ENCODE peak calls at places on chromosomes 1 and 21, in seven cellular contexts. X is fibroblast of mammary gland, G is tibial nerve, A is heart left ventricle, S is A549, Q is IMR-90, Y is endothelial cell of umbilical vein. N is an unnamed sample.

GRCh38 chr1:234186037-234186688 is 187.1 kb upstream of the COA6 start:
- DNase-seq in X (peak), G (no peak), A (no peak), S (peak), Q (peak), Y (no peak), N (no peak)

GRCh38 chr1:23593556-23594148 is 34.4 kb upstream of the ID3 start:
- DNase-seq in X (no peak), G (no peak), A (no peak), S (peak), Q (peak), Y (no peak), N (no peak)

GRCh38 chr1:94798472-94798871 is 21.7 kb upstream of the SLC44A3 start:
- DNase-seq in X (no peak), G (no peak), A (no peak), S (no peak), Q (no peak), Y (no peak), N (no peak)

GRCh38 chr1:81702903-81703302 is 97.8 kb upstream of the ADGRL2 start:
- DNase-seq in X (peak), G (no peak), A (no peak), S (peak), Q (peak), Y (peak), N (no peak)

GRCh38 chr21:35086357-35086756 is 37.3 kb upstream of the RUNX1 start:
- DNase-seq in X (peak), G (no peak), A (no peak), S (no peak), Q (peak), Y (peak), N (no peak)

GRCh38 chr1:177925006-177925405 is 44.9 kb downstream of the SEC16B start:
- DNase-seq in X (no peak), G (no peak), A (no peak), S (no peak), Q (peak), Y (peak), N (no peak)

GRCh38 chr21:25813917-25814316 is 79.1 kb downstream of the GABPA start:
- DNase-seq in X (no peak), G (no peak), A (no peak), S (no peak), Q (no peak), Y (no peak), N (no peak)

GRCh38 chr1:31674626-31675025 is 29.2 kb downstream of the COL16A1 start:
- DNase-seq in X (no peak), G (no peak), A (no peak), S (no peak), Q (no peak), Y (no peak), N (no peak)

GRCh38 chr1:8889103-8889846 is 10.8 kb upstream of the ENO1 start:
- DNase-seq in X (peak), G (peak), A (no peak), S (peak), Q (no peak), Y (no peak), N (no peak)

GRCh38 chr1:53733975-53734649 is 4.9 kb downstream of the GLIS1 start:
- DNase-seq in X (peak), G (no peak), A (no peak), S (no peak), Q (peak), Y (no peak), N (no peak)

GRCh38 chr1:6864166-6864565 is 78.9 kb downstream of the CAMTA1 start:
- DNase-seq in X (no peak), G (no peak), A (no peak), S (no peak), Q (no peak), Y (no peak), N (no peak)

GRCh38 chr21:44366586-44367211 is 13.3 kb downstream of the TRPM2 start:
- DNase-seq in X (no peak), G (no peak), A (no peak), S (no peak), Q (no peak), Y (no peak), N (no peak)

GRCh38 chr1:162285149-162285561 is 91.5 kb downstream of the SPATA46 start:
- DNase-seq in X (no peak), G (no peak), A (peak), S (no peak), Q (no peak), Y (peak), N (peak)

GRCh38 chr1:204150702-204151561 is 912 bp downstream of the ETNK2 start:
- DNase-seq in X (no peak), G (peak), A (no peak), S (no peak), Q (no peak), Y (no peak), N (no peak)

GRCh38 chr1:78987042-78987441 is 19.5 kb downstream of the ADGRL4 start:
- DNase-seq in X (no peak), G (no peak), A (no peak), S (no peak), Q (no peak), Y (no peak), N (no peak)

GRCh38 chr1:153991151-153991472 is 550 bp downstream of the RPS27 start:
- DNase-seq in X (no peak), G (no peak), A (no peak), S (no peak), Q (no peak), Y (peak), N (no peak)

GRCh38 chr1:153995640-153996039 is 5.1 kb downstream of the RPS27 start:
- DNase-seq in X (no peak), G (no peak), A (no peak), S (no peak), Q (no peak), Y (no peak), N (no peak)

GRCh38 chr1:153990468-153991150 is at the start of gene RPS27:
- DNase-seq in X (peak), G (peak), A (peak), S (peak), Q (peak), Y (peak), N (peak)

GRCh38 chr1:153987621-153988020 is 1.5 kb upstream of the RAB13 start:
- DNase-seq in X (no peak), G (no peak), A (no peak), S (no peak), Q (no peak), Y (no peak), N (no peak)

DNA sequence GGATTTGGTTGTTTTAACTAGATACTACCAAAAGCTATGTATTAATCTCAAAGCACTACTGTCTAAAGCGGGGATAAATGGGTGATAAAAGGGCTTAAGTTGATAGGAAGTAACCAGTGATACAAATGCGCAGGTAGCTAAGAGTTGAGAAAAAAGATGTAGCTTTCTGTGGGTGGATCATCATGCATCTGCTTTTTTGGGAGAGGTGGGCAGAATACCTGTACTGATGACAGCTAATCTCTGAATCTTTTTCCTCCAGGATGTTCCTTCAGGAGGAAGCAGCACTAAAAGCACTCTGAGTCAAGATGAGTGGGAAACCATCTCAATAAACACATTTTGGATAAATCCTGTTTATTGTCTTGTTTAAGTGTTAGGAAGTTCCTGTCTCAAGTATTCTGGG is 1.2 kb downstream of the RPS27 start:
- DNase-seq in X (no peak), G (no peak), A (no peak), S (no peak), Q (no peak), Y (no peak), N (no peak)
- H3K4me3 ChIP-seq in X (peak), G (peak), A (peak), S (peak), Q (peak), Y (peak), N (no peak)

GRCh38 chr1:56436338-56436695 is 143.0 kb downstream of the PLPP3 start:
- DNase-seq in X (no peak), G (no peak), A (no peak), S (no peak), Q (no peak), Y (no peak), N (no peak)

GRCh38 chr1:56438901-56439551 is 140.3 kb downstream of the PLPP3 start:
- DNase-seq in X (no peak), G (no peak), A (peak), S (no peak), Q (no peak), Y (no peak), N (no peak)

GRCh38 chr1:56435434-56436337 is 143.7 kb downstream of the PLPP3 start:
- DNase-seq in X (no peak), G (no peak), A (no peak), S (no peak), Q (no peak), Y (no peak), N (no peak)

GRCh38 chr1:56437959-56438358 is 141.4 kb downstream of the PLPP3 start:
- DNase-seq in X (peak), G (no peak), A (no peak), S (no peak), Q (peak), Y (peak), N (no peak)

GRCh38 chr1:56436912-56437403 is 142.4 kb downstream of the PLPP3 start:
- DNase-seq in X (no peak), G (no peak), A (no peak), S (no peak), Q (no peak), Y (no peak), N (no peak)
- H3K4me3 ChIP-seq in X (no peak), G (no peak), A (no peak), S (no peak), Q (no peak), Y (no peak), N (no peak)

GRCh38 chr1:93686497-93687250 is 5.0 kb upstream of the BCAR3 start:
- DNase-seq in X (no peak), G (no peak), A (no peak), S (no peak), Q (no peak), Y (no peak), N (no peak)
- H3K4me3 ChIP-seq in X (no peak), G (no peak), A (no peak), S (no peak), Q (no peak), Y (no peak), N (no peak)

GRCh38 chr1:109739738-109740614 is 862 bp downstream of the GSTM3 start:
- DNase-seq in X (peak), G (peak), A (peak), S (peak), Q (peak), Y (peak), N (peak)

GRCh38 chr1:109740615-109741373 is at the start of gene GSTM3:
- DNase-seq in X (no peak), G (no peak), A (no peak), S (no peak), Q (no peak), Y (peak), N (no peak)
- H3K4me3 ChIP-seq in X (peak), G (peak), A (peak), S (peak), Q (peak), Y (peak), N (peak)